ENCODE peak calls at places on chromosomes 6 and 20, in five cellular contexts. K is anterior cingulate cortex; S is breast epithelium; W is EL; A is stimulated activated CD4-positive, alpha-beta T cell treated with anti-CD3 and anti-CD28 coated beads, Interleukin-2, amount 100 ng/mL, for 48 hours. B is an unnamed sample.

GRCh38 chr6:145621776-145622175 is 113.5 kb downstream of the EPM2A start:
- DNase-seq in K (no peak), W (no peak), A (no peak), S (no peak), B (no peak)

GRCh38 chr20:32585519-32586127 is 490 bp upstream of the NOL4L start:
- DNase-seq in A (no peak), W (no peak), K (no peak), S (no peak), B (no peak)

GRCh38 chr6:145875496-145876244 is 61.1 kb upstream of the FBXO30 start:
- DNase-seq in K (peak), S (no peak), A (no peak), W (no peak), B (no peak)

GRCh38 chr6:108080010-108080780 is 5.7 kb upstream of the OSTM1 start:
- DNase-seq in K (no peak), A (no peak), S (no peak), W (peak), B (no peak)

GRCh38 chr6:146028835-146029572 is at the start of gene GRM1:
- DNase-seq in S (no peak), A (no peak), K (no peak), W (no peak), B (no peak)

GRCh38 chr6:155351273-155352129 is 37.2 kb upstream of the TFB1M start:
- DNase-seq in K (no peak), W (no peak), S (no peak), A (no peak), B (no peak)

GRCh38 chr20:34141293-34141692 is 29.2 kb upstream of the EIF2S2 start:
- DNase-seq in S (no peak), A (no peak), W (no peak), K (no peak), B (no peak)

GRCh38 chr20:20211274-20211987 is 156.5 kb upstream of the INSM1 start:
- DNase-seq in W (peak), A (no peak), K (no peak), S (no peak), B (no peak)

GRCh38 chr6:158660331-158660730 is 10.5 kb downstream of the SYTL3 start:
- DNase-seq in W (peak), K (no peak), S (no peak), A (no peak), B (no peak)

GRCh38 chr6:109197061-109197460 is 101.8 kb downstream of the CEP57L1 start:
- DNase-seq in K (no peak), S (no peak), W (no peak), A (no peak), B (no peak)

GRCh38 chr6:21469213-21469612 is 124.3 kb upstream of the SOX4 start:
- DNase-seq in K (no peak), S (no peak), A (no peak), W (no peak), B (no peak)

GRCh38 chr20:47361268-47361665 is 4.8 kb upstream of the ZMYND8 start:
- DNase-seq in K (no peak), A (no peak), S (no peak), W (no peak), B (no peak)

GRCh38 chr6:156832166-156832743 is 55.1 kb downstream of the ARID1B start:
- DNase-seq in W (peak), S (no peak), A (no peak), K (no peak), B (no peak)